ENCODE peak calls at places on chromosomes 4 and X, in five cellular contexts. V is neuronal stem cell, K is DND-41, S is K562, D is MM.1S. Y is an unnamed sample.

GRCh38 chr4:1714303-1715001 is 2.3 kb upstream of the SLBP start:
- DNase-seq in V (no peak), S (no peak), K (no peak), D (peak), Y (peak)

GRCh38 chrX:11929476-11929875 is 171.4 kb downstream of the MSL3 start:
- DNase-seq in V (no peak), D (no peak), S (no peak), K (no peak), Y (no peak)

GRCh38 chr4:11037637-11038036 is 353.1 kb upstream of the CLNK start:
- DNase-seq in D (no peak), K (no peak), V (no peak), S (no peak), Y (no peak)

GRCh38 chr4:53804719-53805118 is 213.4 kb upstream of the LNX1 start:
- DNase-seq in K (peak), V (no peak), S (peak), D (peak), Y (peak)

GRCh38 chr4:156158747-156159146 is 205.1 kb upstream of the CTSO start:
- DNase-seq in S (no peak), V (no peak), D (peak), K (no peak), Y (no peak)

GRCh38 chr4:71004281-71004851 is 10.9 kb downstream of the DCK start:
- DNase-seq in V (no peak), D (peak), S (no peak), K (peak), Y (no peak)

GRCh38 chr4:184513802-184514120 is 39.4 kb upstream of the IRF2 start:
- DNase-seq in S (no peak), V (no peak), K (no peak), D (no peak), Y (no peak)

GRCh38 chr4:99815597-99816011 is 1.0 kb upstream of the DAPP1 start:
- DNase-seq in S (no peak), K (no peak), V (no peak), D (peak), Y (no peak)

GRCh38 chr4:119663160-119663788 is 34.7 kb upstream of the PDE5A start:
- DNase-seq in D (peak), S (no peak), V (no peak), K (no peak), Y (no peak)

GRCh38 chr4:140374130-140374477 is 658 bp downstream of the SCOC start:
- DNase-seq in D (no peak), K (no peak), S (no peak), V (no peak), Y (no peak)

GRCh38 chr4:110119880-110120279 is 78.5 kb downstream of the ELOVL6 start:
- DNase-seq in S (no peak), K (no peak), D (no peak), V (peak), Y (no peak)

GRCh38 chr4:72987741-72988729 is 81.5 kb downstream of the COX18 start:
- DNase-seq in D (no peak), K (no peak), V (no peak), S (no peak), Y (no peak)

GRCh38 chr4:81963506-81964020 is 410.2 kb downstream of the HNRNPD start:
- DNase-seq in K (no peak), S (no peak), D (no peak), V (peak), Y (no peak)

GRCh38 chrX:103309860-103310591 is 764 bp downstream of the BEX2 start:
- DNase-seq in V (no peak), S (no peak), D (no peak), K (no peak), Y (no peak)
- H3K9ac ChIP-seq in V (peak), S (peak), D (peak), K (no peak), Y (peak)

DNA sequence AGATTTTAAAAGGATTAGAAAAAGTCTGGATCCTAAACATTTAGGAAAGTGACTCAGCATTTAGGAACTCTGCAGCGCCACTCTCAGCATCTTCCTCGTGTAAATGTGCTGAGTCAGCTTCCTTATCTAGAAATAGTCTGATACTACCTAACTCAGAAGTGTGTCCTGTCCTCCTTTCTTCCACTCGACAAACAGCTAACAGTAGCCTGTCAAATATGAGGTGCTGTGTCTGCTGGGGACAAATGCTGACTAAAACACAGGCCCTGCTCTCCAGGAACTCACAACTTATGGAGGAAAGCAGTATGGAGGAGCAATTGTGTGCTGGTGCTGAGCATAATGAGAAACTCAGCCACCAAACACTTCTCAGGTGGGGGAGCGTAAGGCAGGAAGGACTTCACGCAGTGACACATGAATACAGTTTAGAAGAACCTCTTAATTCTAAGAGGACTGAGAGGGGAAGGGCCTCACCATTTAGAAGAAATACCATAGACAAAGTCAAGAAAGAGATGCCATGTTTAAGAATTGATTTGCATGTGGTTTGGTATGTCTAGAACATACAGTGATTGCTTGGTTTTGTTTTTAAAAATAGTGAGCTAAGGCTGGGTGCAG is 125.3 kb downstream of the SOWAHB start:
- DNase-seq in D (peak), V (no peak), S (peak), K (no peak), Y (no peak)
- H3K27ac ChIP-seq in D (peak), V (no peak), S (peak), K (no peak), Y (no peak)

DNA sequence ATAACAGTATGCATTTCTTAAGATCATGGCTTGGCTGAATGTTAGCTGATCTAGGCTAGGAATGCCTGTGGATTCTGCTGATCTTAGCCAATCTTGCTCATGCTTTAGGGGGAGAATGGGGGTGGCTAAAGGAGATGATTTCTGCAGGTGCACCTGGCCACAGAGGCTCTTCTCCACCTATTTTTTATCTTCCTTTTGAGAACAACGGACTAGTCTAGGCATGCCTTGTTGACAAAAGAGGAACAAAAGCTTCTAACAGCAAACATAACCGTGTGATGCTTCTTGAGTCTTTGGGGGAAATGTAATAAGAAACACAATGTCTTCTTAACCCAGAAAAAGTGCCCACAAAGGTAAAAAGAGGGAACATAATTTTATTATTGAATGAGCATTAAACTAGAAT is 743.5 kb downstream of the ARAP2 start:
- DNase-seq in V (no peak), K (no peak), D (peak), S (no peak), Y (no peak)
- H2AFZ ChIP-seq in V (peak), K (no peak), D (no peak), S (no peak), Y (no peak)

GRCh38 chr4:121143126-121143525 is 21.0 kb downstream of the TNIP3 start:
- DNase-seq in K (no peak), V (no peak), S (no peak), D (no peak), Y (no peak)

GRCh38 chr4:121139533-121140222 is 24.4 kb downstream of the TNIP3 start:
- DNase-seq in V (no peak), D (peak), S (no peak), K (no peak), Y (no peak)

GRCh38 chr4:121138445-121138844 is 25.7 kb downstream of the TNIP3 start:
- DNase-seq in S (no peak), K (no peak), V (no peak), D (no peak), Y (no peak)

GRCh38 chr4:121138014-121138413 is 26.1 kb downstream of the TNIP3 start:
- DNase-seq in D (no peak), S (no peak), K (no peak), V (no peak), Y (no peak)

GRCh38 chr4:121140712-121141111 is 23.4 kb downstream of the TNIP3 start:
- DNase-seq in V (no peak), D (no peak), S (no peak), K (no peak), Y (no peak)
- H3K9ac ChIP-seq in V (no peak), D (no peak), S (no peak), K (no peak), Y (no peak)

DNA sequence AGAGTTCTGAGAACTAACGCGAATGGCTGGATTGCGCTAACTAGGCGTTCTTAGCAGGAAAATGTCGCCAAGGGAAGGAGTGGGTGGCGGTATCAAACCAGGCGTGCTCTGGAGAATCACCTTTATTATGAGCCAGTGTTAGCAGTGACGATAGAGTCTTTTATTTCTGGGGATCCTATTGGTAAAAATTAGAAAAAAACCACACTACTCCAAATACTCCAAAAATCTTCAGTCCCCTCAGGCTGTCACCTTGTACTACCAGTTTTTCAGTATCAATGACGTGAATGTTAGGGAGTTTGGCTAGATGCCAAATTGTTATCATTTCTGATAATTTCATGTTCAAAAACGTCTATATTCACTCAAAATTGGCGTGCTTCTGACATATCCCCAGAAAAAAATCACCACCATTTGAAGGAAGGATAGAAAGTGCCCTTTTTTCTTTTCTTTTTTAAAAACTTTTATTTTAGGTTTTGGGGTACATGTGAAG is 1.5 kb downstream of the UGT8 start:
- DNase-seq in D (no peak), K (no peak), V (no peak), S (no peak), Y (no peak)
- H3K27ac ChIP-seq in D (no peak), K (no peak), V (no peak), S (peak), Y (no peak)

GRCh38 chr4:32680946-32681345 is 1960.8 kb downstream of the PCDH7 start:
- DNase-seq in V (no peak), K (no peak), S (no peak), D (no peak), Y (no peak)
- H2AFZ ChIP-seq in V (peak), K (no peak), S (no peak), D (no peak), Y (no peak)

GRCh38 chr4:40299704-40300336 is 35.3 kb upstream of the CHRNA9 start:
- DNase-seq in K (no peak), V (no peak), D (no peak), S (no peak), Y (peak)

GRCh38 chr4:40301592-40301991 is 33.5 kb upstream of the CHRNA9 start:
- DNase-seq in D (peak), V (no peak), K (peak), S (no peak), Y (peak)

GRCh38 chr4:40300371-40301162 is 34.6 kb upstream of the CHRNA9 start:
- DNase-seq in S (no peak), V (no peak), D (no peak), K (no peak), Y (peak)

GRCh38 chr4:40295572-40295971 is 39.6 kb upstream of the CHRNA9 start:
- DNase-seq in K (no peak), S (no peak), D (no peak), V (no peak), Y (no peak)

GRCh38 chr4:40299126-40299525 is 36.0 kb upstream of the CHRNA9 start:
- DNase-seq in K (no peak), D (no peak), S (no peak), V (no peak), Y (peak)
- H3K9ac ChIP-seq in K (no peak), D (no peak), S (no peak), V (no peak), Y (peak)

GRCh38 chrX:115582035-115582870 is 21.3 kb downstream of the PLS3 start:
- DNase-seq in S (no peak), V (no peak), D (no peak), K (no peak), Y (no peak)
- H3K27ac ChIP-seq in S (no peak), V (no peak), D (no peak), K (no peak), Y (no peak)

GRCh38 chr4:151857368-151857767 is 96.6 kb upstream of the GATB start:
- DNase-seq in K (no peak), V (no peak), D (no peak), S (no peak), Y (no peak)
- H2AFZ ChIP-seq in K (no peak), V (no peak), D (no peak), S (no peak), Y (no peak)

GRCh38 chrX:13732246-13733067 is 2.0 kb downstream of the TRAPPC2 start:
- DNase-seq in K (no peak), S (no peak), V (no peak), D (no peak), Y (peak)
- H3K9ac ChIP-seq in K (no peak), S (peak), V (no peak), D (no peak), Y (peak)